ENCODE peak calls at places on chromosomes 3 and 15, in eight cellular contexts. I is HS-27A; S is stimulated activated CD8-positive, alpha-beta memory T cell treated with anti-CD3 and anti-CD28 coated beads, Interleukin-4, amount 100 ng/mL, for 4 hours; E is AG10803; O is NCI-H748 treated with DMSO at 0.1 percent for 48 hours; A is stimulated activated CD4-positive, alpha-beta T cell treated with anti-CD3 and anti-CD28 coated beads, TNF-alpha, amount 100 ng/mL, for 4 hours; X is stomach; W is Ammon's horn. T is an unnamed sample.

GRCh38 chr3:156812521-156813335 is 13.4 kb upstream of the LEKR1 start:
- DNase-seq in I (no peak), S (no peak), E (peak), O (peak), A (no peak), X (no peak), W (no peak), T (no peak)

GRCh38 chr3:123112232-123112631 is 45.4 kb downstream of the PDIA5 start:
- DNase-seq in I (no peak), S (no peak), E (no peak), O (no peak), A (no peak), X (no peak), W (no peak), T (no peak)

GRCh38 chr3:158094235-158094916 is 11.8 kb downstream of the SHOX2 start:
- DNase-seq in I (no peak), S (no peak), E (no peak), O (no peak), A (no peak), X (no peak), W (no peak), T (no peak)

GRCh38 chr15:26623071-26623470 is 149.8 kb downstream of the GABRB3 start:
- DNase-seq in I (no peak), S (no peak), E (no peak), O (no peak), A (no peak), X (no peak), W (no peak), T (no peak)

GRCh38 chr15:70451861-70452653 is 311.3 kb downstream of the UACA start:
- DNase-seq in I (no peak), S (no peak), E (no peak), O (no peak), A (peak), X (peak), W (no peak), T (no peak)

GRCh38 chr3:87167634-87168456 is 59.3 kb upstream of the CHMP2B start:
- DNase-seq in I (peak), S (no peak), E (peak), O (peak), A (no peak), X (no peak), W (peak), T (no peak)

GRCh38 chr3:186181901-186182300 is 73.0 kb upstream of the ETV5 start:
- DNase-seq in I (no peak), S (no peak), E (no peak), O (no peak), A (no peak), X (no peak), W (no peak), T (no peak)

GRCh38 chr3:8982509-8982908 is 19.2 kb upstream of the RAD18 start:
- DNase-seq in I (no peak), S (no peak), E (peak), O (no peak), A (no peak), X (no peak), W (peak), T (no peak)

GRCh38 chr15:75067123-75067854 is 43.9 kb downstream of the PPCDC start:
- DNase-seq in I (peak), S (no peak), E (peak), O (no peak), A (no peak), X (no peak), W (no peak), T (no peak)

GRCh38 chr3:53046171-53047170 is 598 bp upstream of the SFMBT1 start:
- DNase-seq in I (no peak), S (peak), E (peak), O (no peak), A (peak), X (peak), W (peak), T (no peak)

GRCh38 chr3:16132926-16133325 is 41.6 kb upstream of the GALNT15 start:
- DNase-seq in I (no peak), S (no peak), E (peak), O (no peak), A (no peak), X (no peak), W (peak), T (no peak)

GRCh38 chr3:183220828-183221227 is 32.2 kb upstream of the B3GNT5 start:
- DNase-seq in I (no peak), S (no peak), E (no peak), O (no peak), A (no peak), X (no peak), W (no peak), T (no peak)

GRCh38 chr3:11610700-11611099 is 33.0 kb downstream of the VGLL4 start:
- DNase-seq in I (no peak), S (no peak), E (no peak), O (no peak), A (no peak), X (no peak), W (no peak), T (no peak)

GRCh38 chr3:157832588-157832987 is 273.6 kb downstream of the SHOX2 start:
- DNase-seq in I (no peak), S (no peak), E (peak), O (no peak), A (no peak), X (no peak), W (no peak), T (no peak)

GRCh38 chr3:120524171-120524923 is 71.8 kb upstream of the NDUFB4 start:
- DNase-seq in I (no peak), S (no peak), E (peak), O (no peak), A (no peak), X (no peak), W (no peak), T (no peak)

GRCh38 chr3:112303811-112304325 is 9.9 kb upstream of the SLC9C1 start:
- DNase-seq in I (no peak), S (no peak), E (peak), O (no peak), A (no peak), X (no peak), W (peak), T (no peak)

GRCh38 chr3:140736863-140737460 is 59.1 kb downstream of the TRIM42 start:
- DNase-seq in I (no peak), S (no peak), E (peak), O (peak), A (no peak), X (peak), W (peak), T (no peak)

GRCh38 chr3:66912306-66912705 is 85.8 kb upstream of the KBTBD8 start:
- DNase-seq in I (no peak), S (no peak), E (no peak), O (no peak), A (no peak), X (no peak), W (no peak), T (no peak)

GRCh38 chr15:57060799-57061198 is 142.4 kb downstream of the TCF12 start:
- DNase-seq in I (peak), S (no peak), E (peak), O (no peak), A (no peak), X (no peak), W (peak), T (no peak)

GRCh38 chr15:77538011-77538410 is 94.7 kb downstream of the LINGO1 start:
- DNase-seq in I (no peak), S (no peak), E (no peak), O (no peak), A (no peak), X (no peak), W (peak), T (no peak)

GRCh38 chr3:120496278-120496975 is 45.6 kb upstream of the FSTL1 start:
- DNase-seq in I (no peak), S (no peak), E (peak), O (no peak), A (no peak), X (no peak), W (no peak), T (no peak)

GRCh38 chr3:63990733-63991132 is 32.6 kb downstream of the PSMD6 start:
- DNase-seq in I (no peak), S (no peak), E (no peak), O (no peak), A (no peak), X (no peak), W (no peak), T (no peak)

GRCh38 chr3:129039271-129040038 is 21.1 kb upstream of the GP9 start:
- DNase-seq in I (no peak), S (no peak), E (no peak), O (no peak), A (no peak), X (peak), W (no peak), T (no peak)

GRCh38 chr3:114660124-114660523 is 366.3 kb downstream of the TIGIT start:
- DNase-seq in I (no peak), S (no peak), E (peak), O (no peak), A (no peak), X (peak), W (no peak), T (no peak)

GRCh38 chr3:52350436-52350835 is 34.3 kb downstream of the DNAH1 start:
- DNase-seq in I (no peak), S (no peak), E (no peak), O (no peak), A (no peak), X (no peak), W (no peak), T (no peak)

GRCh38 chr3:175234541-175234940 is 375.4 kb downstream of the NAALADL2 start:
- DNase-seq in I (no peak), S (no peak), E (no peak), O (no peak), A (no peak), X (no peak), W (no peak), T (no peak)

GRCh38 chr3:47017504-47018268 is 38.2 kb downstream of the NBEAL2 start:
- DNase-seq in I (no peak), S (no peak), E (peak), O (no peak), A (no peak), X (no peak), W (no peak), T (no peak)

GRCh38 chr3:188589056-188589455 is 435.1 kb downstream of the LPP start:
- DNase-seq in I (no peak), S (no peak), E (no peak), O (no peak), A (no peak), X (no peak), W (no peak), T (no peak)

GRCh38 chr3:45939341-45939771 is 3.9 kb upstream of the CXCR6 start:
- DNase-seq in I (no peak), S (no peak), E (no peak), O (no peak), A (no peak), X (no peak), W (peak), T (no peak)

GRCh38 chr15:78047631-78048409 is 29.7 kb downstream of the TBC1D2B start:
- DNase-seq in I (no peak), S (no peak), E (peak), O (no peak), A (no peak), X (no peak), W (no peak), T (no peak)

GRCh38 chr3:85783331-85783730 is 824.5 kb downstream of the CADM2 start:
- DNase-seq in I (no peak), S (no peak), E (no peak), O (no peak), A (no peak), X (no peak), W (no peak), T (no peak)

GRCh38 chr3:61638721-61639120 is 77.3 kb downstream of the PTPRG start:
- DNase-seq in I (no peak), S (no peak), E (peak), O (no peak), A (no peak), X (no peak), W (no peak), T (no peak)

GRCh38 chr15:52254331-52254730 is 41.3 kb downstream of the MYO5C start:
- DNase-seq in I (no peak), S (no peak), E (no peak), O (no peak), A (no peak), X (no peak), W (no peak), T (no peak)

T was measured in ascending aorta.